ENCODE peak calls at places on chromosomes 2 and 18, in four cellular contexts. P, F, I and Y are unnamed samples.

GRCh38 chr2:172092716-172093415 is 7.6 kb downstream of the DLX1 start:
- DNase-seq in I (no peak), P (no peak), F (no peak), Y (no peak)

GRCh38 chr2:942775-943460 is 7.7 kb upstream of the SNTG2 start:
- DNase-seq in F (no peak), I (no peak), P (no peak), Y (no peak)

GRCh38 chr18:75276813-75277628 is 66.4 kb downstream of the TSHZ1 start:
- DNase-seq in F (no peak), I (no peak), P (no peak), Y (no peak)

GRCh38 chr2:236366406-236366805 is 102.2 kb upstream of the ASB18 start:
- DNase-seq in I (peak; percentile 10), F (peak; percentile 69), P (no peak), Y (no peak)

GRCh38 chr2:120762341-120763061 is 26.8 kb downstream of the GLI2 start:
- DNase-seq in F (no peak), I (peak; percentile 19), P (no peak), Y (no peak)

GRCh38 chr2:26767129-26767528 is 3.0 kb downstream of the SLC35F6 start:
- DNase-seq in F (no peak), I (no peak), P (no peak), Y (no peak)

GRCh38 chr2:200756618-200757321 is 54.9 kb upstream of the BZW1 start:
- DNase-seq in P (peak; percentile 89), F (no peak), I (peak; percentile 41), Y (peak; percentile 84)

GRCh38 chr18:40414155-40414754 is 1540.8 kb upstream of the PIK3C3 start:
- DNase-seq in F (peak; percentile 7), P (no peak), I (no peak), Y (no peak)

GRCh38 chr2:188314314-188315054 is 22.8 kb downstream of the GULP1 start:
- DNase-seq in P (no peak), I (no peak), F (no peak), Y (no peak)

GRCh38 chr2:239361311-239361642 is 39.5 kb downstream of the HDAC4 start:
- DNase-seq in F (no peak), I (peak; percentile 29), P (no peak), Y (no peak)

GRCh38 chr2:191566347-191566746 is 111.6 kb upstream of the NABP1 start:
- DNase-seq in I (peak; percentile 81), P (peak; percentile 67), F (peak; percentile 97), Y (peak; percentile 94)

GRCh38 chr2:73920577-73921545 is 5.8 kb upstream of the DGUOK start:
- DNase-seq in P (peak; percentile 56), F (peak; percentile 74), I (peak; percentile 90), Y (peak; percentile 47)

GRCh38 chr2:219828127-219828526 is 200.7 kb downstream of the SLC4A3 start:
- DNase-seq in F (no peak), P (no peak), I (no peak), Y (no peak)

GRCh38 chr2:156157670-156158069 is 174.9 kb downstream of the NR4A2 start:
- DNase-seq in I (no peak), P (no peak), F (peak; percentile 7), Y (no peak)
- H3K4me1 ChIP-seq in I (peaks cover 3% of the 10 kb centered on the region), P (no peaks in the 10 kb centered on the region), F (no peaks in the 10 kb centered on the region), Y (no peaks in the 10 kb centered on the region)

GRCh38 chr2:65019675-65020195 is 30.5 kb downstream of the SLC1A4 start:
- DNase-seq in F (no peak), P (no peak), I (no peak), Y (no peak)

GRCh38 chr2:65022189-65022588 is 33.0 kb downstream of the SLC1A4 start:
- DNase-seq in F (no peak), I (no peak), P (no peak), Y (no peak)

GRCh38 chr2:65023742-65024141 is 32.5 kb upstream of the CEP68 start:
- DNase-seq in P (no peak), I (no peak), F (no peak), Y (no peak)

GRCh38 chr2:65020943-65021528 is 31.8 kb downstream of the SLC1A4 start:
- DNase-seq in I (no peak), F (no peak), P (no peak), Y (no peak)

DNA sequence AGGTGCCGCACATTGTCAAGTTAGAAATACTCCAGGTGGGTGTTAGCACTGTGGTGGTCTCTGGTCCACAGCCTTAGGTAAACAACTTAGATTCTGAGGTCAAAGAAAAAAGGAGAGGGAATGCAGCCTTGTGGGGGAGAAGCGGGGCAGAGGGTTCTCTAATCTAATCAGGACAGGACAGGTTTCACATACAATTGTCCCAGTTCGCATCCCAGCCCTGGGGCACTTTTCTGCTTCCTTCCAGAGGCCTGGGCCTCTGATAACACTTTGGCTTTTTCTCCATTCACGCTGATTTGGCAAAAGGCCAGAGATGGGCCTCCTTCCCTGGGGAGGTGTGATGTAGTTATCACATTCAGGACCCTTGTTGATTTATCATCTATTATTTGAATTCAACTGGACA is 32.5 kb downstream of the SLC1A4 start:
- DNase-seq in F (peak; percentile 26), I (no peak), P (no peak), Y (no peak)
- H3K4me1 ChIP-seq in F (peaks cover 3% of the 10 kb centered on the region), I (no peaks in the 10 kb centered on the region), P (peaks cover 20% of the 10 kb centered on the region), Y (peaks cover 10% of the 10 kb centered on the region)

GRCh38 chr2:33230133-33230618 is 246.3 kb upstream of the RASGRP3 start:
- DNase-seq in I (no peak), P (no peak), F (no peak), Y (no peak)
- H3K4me1 ChIP-seq in I (no peaks in the 10 kb centered on the region), P (peaks cover 27% of the 10 kb centered on the region), F (no peaks in the 10 kb centered on the region), Y (no peaks in the 10 kb centered on the region)

GRCh38 chr2:128409326-128410034 is 90.8 kb upstream of the HS6ST1 start:
- DNase-seq in I (no peak), P (no peak), F (no peak), Y (no peak)
- H3K4me1 ChIP-seq in I (peaks cover 2% of the 10 kb centered on the region), P (no peaks in the 10 kb centered on the region), F (peaks cover 33% of the 10 kb centered on the region), Y (peaks cover 17% of the 10 kb centered on the region)

GRCh38 chr18:12857215-12857924 is 26.7 kb downstream of the PTPN2 start:
- DNase-seq in I (no peak), P (no peak), F (no peak), Y (no peak)
- H3K4me1 ChIP-seq in I (no peaks in the 10 kb centered on the region), P (peaks cover 1% of the 10 kb centered on the region), F (no peaks in the 10 kb centered on the region), Y (peaks cover 6% of the 10 kb centered on the region)

GRCh38 chr2:106028192-106028591 is 165.9 kb downstream of the UXS1 start:
- DNase-seq in F (no peak), I (no peak), P (no peak), Y (no peak)

GRCh38 chr2:106026271-106027190 is 167.6 kb downstream of the UXS1 start:
- DNase-seq in I (no peak), P (no peak), F (no peak), Y (no peak)

GRCh38 chr2:106034325-106034724 is 159.8 kb downstream of the UXS1 start:
- DNase-seq in P (peak; percentile 27), F (no peak), I (no peak), Y (no peak)

GRCh38 chr2:106032676-106033075 is 161.4 kb downstream of the UXS1 start:
- DNase-seq in F (no peak), I (no peak), P (no peak), Y (no peak)

DNA sequence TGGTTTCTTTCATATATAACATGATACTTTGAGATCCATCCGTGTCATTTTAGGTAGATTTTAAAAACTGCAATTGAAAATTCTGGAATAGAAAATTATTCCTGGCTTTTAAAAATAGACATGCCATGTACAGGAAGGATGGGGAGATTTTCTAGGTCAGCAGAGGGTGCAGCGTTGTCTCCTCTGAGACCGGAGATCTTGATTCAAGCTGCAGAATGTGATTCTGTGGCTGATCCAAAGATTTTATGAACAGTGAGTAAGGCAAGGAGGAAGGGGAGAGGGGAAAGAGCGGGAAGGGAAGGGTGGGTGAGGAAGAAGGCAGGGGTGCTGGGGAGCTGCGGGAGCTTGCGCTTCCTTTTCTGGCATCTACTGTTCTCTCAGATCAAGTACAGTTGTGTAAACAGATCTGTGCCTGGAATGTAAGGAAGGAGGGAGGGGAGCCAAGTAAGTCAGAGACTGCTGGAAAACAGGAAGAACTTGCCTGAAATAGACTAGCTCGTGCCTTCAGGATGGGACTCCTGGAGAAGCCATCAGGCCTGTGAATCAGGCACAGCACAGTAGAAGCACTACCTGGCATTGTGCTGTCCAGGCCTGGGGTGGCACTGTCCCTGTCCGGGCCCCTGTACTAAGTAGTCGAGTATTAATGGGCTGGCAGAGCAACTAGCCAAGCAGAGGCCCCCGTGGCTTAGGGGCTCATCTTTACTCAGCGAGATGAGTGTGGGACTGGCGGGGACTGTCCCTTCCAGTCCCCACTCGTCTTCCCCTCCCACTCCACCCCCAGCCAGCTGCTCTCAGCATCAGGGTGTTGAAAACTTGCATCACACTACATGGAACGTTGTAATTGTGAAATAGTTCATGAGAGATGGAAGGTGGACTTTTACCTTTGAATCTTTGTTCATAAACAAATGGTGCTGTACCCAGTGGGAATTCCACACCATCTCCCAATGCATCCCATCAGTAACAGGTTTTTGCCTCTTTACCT is 163.5 kb downstream of the UXS1 start:
- DNase-seq in F (peak; percentile 52), P (peak; percentile 36), I (no peak), Y (peak; percentile 45)
- H3K4me1 ChIP-seq in F (peaks cover 9% of the 10 kb centered on the region), P (peaks cover 19% of the 10 kb centered on the region), I (no peaks in the 10 kb centered on the region), Y (peaks cover 10% of the 10 kb centered on the region)

GRCh38 chr18:80177128-80177527 is 68.1 kb downstream of the ADNP2 start:
- DNase-seq in P (no peak), I (no peak), F (no peak), Y (no peak)
- H3K4me1 ChIP-seq in P (no peaks in the 10 kb centered on the region), I (no peaks in the 10 kb centered on the region), F (no peaks in the 10 kb centered on the region), Y (no peaks in the 10 kb centered on the region)

GRCh38 chr2:144484201-144484948 is 35.5 kb downstream of the ZEB2 start:
- DNase-seq in F (no peak), P (no peak), I (no peak), Y (no peak)
- H3K4me1 ChIP-seq in F (no peaks in the 10 kb centered on the region), P (peaks cover 5% of the 10 kb centered on the region), I (peaks cover 5% of the 10 kb centered on the region), Y (peaks cover 4% of the 10 kb centered on the region)